ENCODE peak calls at places on chromosomes 7 and 10, in four cellular contexts. H, V, M and K are unnamed samples.

GRCh38 chr10:47139121-47139520 is 160.9 kb upstream of the GDF10 start:
- DNase-seq in V (no peak), H (no peak), M (no peak), K (no peak)

GRCh38 chr10:13294156-13294555 is 5.7 kb downstream of the PHYH start:
- DNase-seq in M (no peak), H (no peak), V (no peak), K (no peak)

GRCh38 chr10:52216852-52217251 is 97.2 kb upstream of the DKK1 start:
- DNase-seq in V (no peak), H (no peak), M (peak; percentile 51), K (no peak)

GRCh38 chr7:74320645-74321178 is 31.5 kb downstream of the CLIP2 start:
- DNase-seq in M (no peak), V (no peak), H (no peak), K (no peak)

GRCh38 chr10:86377797-86378146 is 11.2 kb upstream of the GRID1 start:
- DNase-seq in M (no peak), H (no peak), V (no peak), K (peak; percentile 4)

GRCh38 chr10:52351911-52352310 is 37.8 kb downstream of the DKK1 start:
- DNase-seq in V (no peak), M (peak; percentile 73), H (no peak), K (no peak)

GRCh38 chr7:47370461-47371042 is 211.4 kb downstream of the TNS3 start:
- DNase-seq in M (peak; percentile 91), V (no peak), H (no peak), K (no peak)

GRCh38 chr10:21975378-21975990 is 28.0 kb downstream of the DNAJC1 start:
- DNase-seq in V (no peak), H (no peak), M (no peak), K (peak; percentile 32)

GRCh38 chr7:149016876-149017275 is 11.4 kb downstream of the PDIA4 start:
- DNase-seq in H (no peak), M (no peak), V (no peak), K (no peak)

GRCh38 chr10:29257106-29257783 is 31.6 kb upstream of the LYZL1 start:
- DNase-seq in V (no peak), H (no peak), M (peak; percentile 92), K (no peak)

GRCh38 chr7:148753224-148753623 is 54.5 kb downstream of the CUL1 start:
- DNase-seq in H (no peak), V (no peak), M (peak; percentile 18), K (no peak)

GRCh38 chr7:379456-380225 is 89.7 kb downstream of the FOXL3 start:
- DNase-seq in V (peak; percentile 21), H (no peak), M (no peak), K (no peak)

GRCh38 chr7:377069-378040 is 87.4 kb downstream of the FOXL3 start:
- DNase-seq in V (peak; percentile 20), M (no peak), H (no peak), K (no peak)

GRCh38 chr7:380226-380550 is 90.2 kb downstream of the FOXL3 start:
- DNase-seq in M (no peak), H (no peak), V (no peak), K (no peak)

GRCh38 chr7:378041-378420 is 88.1 kb downstream of the FOXL3 start:
- DNase-seq in H (no peak), V (peak; percentile 14), M (no peak), K (no peak)

DNA sequence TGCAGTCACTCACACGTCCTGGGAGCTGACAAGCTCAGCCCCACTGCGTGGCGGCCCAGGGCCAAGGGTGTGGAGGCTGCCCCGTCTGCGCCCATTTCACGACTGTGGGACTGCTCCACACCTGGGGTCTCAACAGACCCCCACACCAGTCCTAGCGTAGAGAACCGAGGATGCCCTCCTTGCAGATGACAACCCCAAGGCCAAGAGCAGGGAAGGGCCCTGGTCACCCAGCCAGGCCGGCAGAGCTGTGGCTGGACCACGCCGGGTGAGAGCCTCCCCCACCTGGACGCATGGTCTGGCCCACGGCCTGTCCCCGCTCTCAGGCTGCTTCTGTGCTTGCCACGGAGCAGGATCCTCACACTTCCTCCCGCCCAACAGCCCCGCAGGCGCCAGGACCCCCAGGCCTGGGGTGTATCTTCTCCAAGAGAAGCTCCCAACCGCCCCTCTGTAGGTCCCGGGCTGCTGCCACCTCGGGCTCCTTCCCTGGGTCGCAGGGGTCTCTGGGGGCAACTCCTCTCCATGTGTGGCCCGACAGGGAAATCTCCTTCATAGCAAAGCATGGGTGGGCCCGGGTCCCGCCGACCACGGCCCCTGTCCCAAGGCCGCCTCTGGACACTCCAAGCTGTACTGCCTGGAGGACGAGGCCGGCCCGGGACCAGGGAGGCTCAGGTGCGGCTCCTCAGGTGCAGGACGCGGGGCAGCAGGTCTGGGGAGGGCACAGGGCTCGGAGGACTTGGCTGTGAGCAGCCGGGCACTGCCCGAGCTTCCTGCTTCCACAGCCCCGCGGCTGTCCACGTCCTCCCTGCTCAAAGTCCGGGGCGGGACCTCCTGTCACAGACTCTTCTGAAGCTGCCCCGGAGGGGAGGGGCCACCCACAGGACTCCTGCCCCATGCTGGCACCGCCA is 88.8 kb downstream of the FOXL3 start:
- DNase-seq in V (peak; percentile 19), M (no peak), H (no peak), K (peak; percentile 1)
- H3K4me3 ChIP-seq in V (no peak overlapping the region), M (no peak overlapping the region), H (no peak overlapping the region), K (no peak overlapping the region)

DNA sequence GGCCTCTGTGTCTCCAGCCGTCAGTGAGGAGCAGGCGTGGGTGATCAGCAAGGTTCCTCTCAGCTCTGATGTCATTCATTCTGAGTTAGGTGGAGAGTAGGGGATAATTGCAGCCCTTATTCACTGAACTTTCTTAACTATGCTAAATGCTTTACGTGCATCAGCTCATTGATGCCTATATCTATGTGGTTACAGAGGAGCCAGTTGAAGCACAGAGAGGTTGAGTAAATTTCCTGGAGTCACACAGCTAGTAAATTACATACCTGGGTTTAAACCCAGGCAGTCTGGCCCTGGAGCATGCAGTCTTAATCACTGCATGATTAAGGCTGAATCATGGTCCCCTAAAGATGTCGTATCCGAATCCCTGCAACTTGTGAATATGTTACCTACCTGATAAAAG is 99.6 kb downstream of the GRK5 start:
- DNase-seq in H (no peak), M (peak; percentile 55), V (no peak), K (no peak)
- H3K4me1 ChIP-seq in H (peaks cover 56% of the 10 kb centered on the region), M (peaks cover 9% of the 10 kb centered on the region), V (peaks cover 44% of the 10 kb centered on the region), K (no peaks in the 10 kb centered on the region)

DNA sequence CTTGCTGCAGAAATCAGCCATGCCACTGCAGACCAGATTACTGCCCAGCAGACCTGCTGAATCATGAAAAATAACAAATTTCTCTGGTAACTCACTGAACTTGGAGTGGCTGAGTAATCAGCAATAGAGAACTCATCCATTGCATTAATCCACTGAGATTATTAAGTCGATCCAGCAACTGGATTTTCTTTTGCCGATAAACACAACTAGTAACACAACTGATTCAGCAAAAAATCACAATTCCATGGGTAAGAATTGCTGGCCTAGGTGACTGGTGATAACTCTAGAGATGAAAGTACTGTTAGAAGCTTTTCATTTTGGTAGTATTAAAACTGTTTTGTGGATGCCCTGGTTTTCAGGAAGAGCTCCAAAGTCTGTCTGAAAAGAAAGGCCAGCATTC is 214.5 kb downstream of the ETV1 start:
- DNase-seq in H (no peak), V (no peak), M (peak; percentile 50), K (no peak)
- H3K9me3 ChIP-seq in H (no peaks in the 10 kb centered on the region), V (no peaks in the 10 kb centered on the region), M (no peaks in the 10 kb centered on the region), K (no peaks in the 10 kb centered on the region)

GRCh38 chr10:107914450-107915276 is 750.2 kb upstream of the SORCS1 start:
- DNase-seq in M (peak; percentile 3), H (no peak), V (no peak), K (no peak)

GRCh38 chr10:107915277-107915634 is 750.8 kb upstream of the SORCS1 start:
- DNase-seq in V (no peak), H (no peak), M (peak; percentile 2), K (peak; percentile 26)

GRCh38 chr10:107918171-107918570 is 753.7 kb upstream of the SORCS1 start:
- DNase-seq in V (no peak), M (no peak), H (no peak), K (no peak)

DNA sequence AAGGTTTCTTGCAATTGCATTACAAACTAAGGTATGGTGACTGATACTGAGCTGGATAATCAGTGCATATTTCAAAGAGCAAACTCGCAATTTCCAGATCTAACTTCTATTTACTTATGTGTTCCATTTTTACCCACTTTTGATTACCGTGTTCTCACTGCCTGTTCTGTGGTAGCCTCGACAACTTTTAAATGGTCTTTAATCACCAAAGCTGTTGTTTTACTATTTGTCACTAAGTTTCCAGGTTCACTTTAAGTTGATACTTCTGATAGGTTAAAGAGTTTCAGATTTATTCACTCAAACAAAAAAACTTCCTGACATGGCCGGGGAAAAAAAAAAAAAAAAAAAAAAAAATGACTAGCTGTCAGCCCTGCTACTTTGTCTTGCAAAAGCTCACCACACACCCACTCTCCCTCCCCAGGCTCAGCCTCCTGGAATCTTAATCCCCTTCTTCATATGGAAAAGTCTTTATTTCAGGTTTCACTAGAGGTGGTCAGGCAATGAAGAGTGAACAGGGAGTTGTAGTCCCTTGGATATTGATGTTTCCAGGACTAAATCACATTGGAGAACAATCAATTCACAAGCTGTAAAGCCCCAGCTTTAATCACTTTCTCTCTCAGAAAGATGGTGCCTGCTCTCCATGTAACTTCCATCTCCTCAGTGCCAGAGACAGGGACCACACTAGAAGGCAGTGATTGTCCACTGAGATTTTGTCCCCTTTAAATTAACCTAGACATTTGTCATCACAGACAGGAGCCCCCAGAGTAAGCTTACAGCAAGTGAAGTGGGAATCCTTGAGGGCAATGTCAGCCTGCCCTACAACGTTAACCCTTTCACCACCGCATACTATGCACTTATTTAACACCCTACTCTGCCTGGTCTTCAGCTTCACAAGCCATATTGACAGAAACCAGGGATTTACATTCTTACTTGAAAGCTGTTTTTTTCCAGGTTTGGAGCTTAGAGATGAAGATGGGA is 749.1 kb upstream of the SORCS1 start:
- DNase-seq in H (no peak), V (no peak), M (no peak), K (peak; percentile 87)
- H3K4me3 ChIP-seq in H (no peak overlapping the region), V (no peak overlapping the region), M (peak overlapping the region; percentile 50), K (no peak overlapping the region)

GRCh38 chr10:102670871-102671434 is 26.7 kb downstream of the TRIM8 start:
- DNase-seq in M (no peak), H (no peak), V (no peak), K (no peak)
- H3K4me1 ChIP-seq in M (peaks cover 42% of the 10 kb centered on the region), H (peaks cover 36% of the 10 kb centered on the region), V (peaks cover 41% of the 10 kb centered on the region), K (peaks cover 22% of the 10 kb centered on the region)

DNA sequence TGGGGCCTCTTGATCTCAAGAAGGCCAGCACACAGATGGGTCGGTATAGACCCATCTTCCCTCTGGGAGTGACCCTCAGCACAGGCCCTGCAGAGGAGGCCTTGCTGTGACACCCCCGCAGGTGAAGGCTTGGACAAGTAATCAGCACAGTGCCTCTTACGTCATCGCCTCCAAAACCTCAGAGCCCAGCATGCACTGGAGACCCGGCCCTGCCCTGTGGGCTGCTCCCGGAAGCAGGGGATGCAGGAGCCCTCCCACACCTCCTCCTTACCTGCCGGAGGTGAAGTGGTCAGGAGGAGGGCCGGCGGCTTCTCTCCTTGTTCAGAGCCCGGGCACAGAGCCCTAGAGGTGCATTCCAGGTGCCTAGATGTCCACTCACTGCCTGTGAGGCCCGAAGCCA is 121.4 kb downstream of the PAXIP1 start:
- DNase-seq in V (no peak), H (no peak), M (no peak), K (no peak)
- H3K9me3 ChIP-seq in V (no peaks in the 10 kb centered on the region), H (no peaks in the 10 kb centered on the region), M (peaks cover 9% of the 10 kb centered on the region), K (no peaks in the 10 kb centered on the region)

GRCh38 chr7:131552053-131552452 is 4.4 kb downstream of the PODXL start:
- DNase-seq in H (no peak), M (no peak), V (no peak), K (no peak)

GRCh38 chr7:131555565-131556054 is 818 bp downstream of the PODXL start:
- DNase-seq in V (no peak), H (no peak), M (no peak), K (no peak)

GRCh38 chr7:131554880-131555516 is 1.4 kb downstream of the PODXL start:
- DNase-seq in V (no peak), M (no peak), H (no peak), K (no peak)

GRCh38 chr7:131556055-131556911 is at the start of gene PODXL:
- DNase-seq in M (peak; percentile 55), H (peak; percentile 56), V (peak; percentile 70), K (peak; percentile 55)

GRCh38 chr7:131553906-131554305 is 2.5 kb downstream of the PODXL start:
- DNase-seq in M (no peak), V (no peak), H (no peak), K (peak; percentile 28)
- H3K4me3 ChIP-seq in M (no peak overlapping the region), V (no peak overlapping the region), H (no peak overlapping the region), K (peak overlapping the region; percentile 60)